ENCODE peak calls at places on chromosomes 13 and 19, in seven cellular contexts. U is HTR-8/SVneo; H is GOT3; M is RCC 7860; P is AG09319; N is CD4-positive, alpha-beta memory T cell; Z is Calu3. K is an unnamed sample.

GRCh38 chr19:13329766-13330165 is 176.5 kb downstream of the CACNA1A start:
- DNase-seq in U (no peak), Z (no peak), M (no peak), H (no peak), P (no peak), N (no peak), K (no peak)

GRCh38 chr13:50893211-50893852 is 16.3 kb upstream of the RNASEH2B start:
- DNase-seq in U (no peak), H (no peak), M (no peak), N (peak; percentile 71), P (no peak), Z (no peak), K (peak; percentile 52)

GRCh38 chr19:36460046-36460445 is 29.3 kb downstream of the ZNF566 start:
- DNase-seq in U (no peak), H (no peak), Z (no peak), M (no peak), P (no peak), N (no peak), K (no peak)

GRCh38 chr19:41116261-41116660 is 2.0 kb downstream of the CYP2F1 start:
- DNase-seq in Z (no peak), M (no peak), H (no peak), P (no peak), U (no peak), N (no peak), K (no peak)

GRCh38 chr13:33349314-33349995 is 63.9 kb upstream of the STARD13 start:
- DNase-seq in Z (peak; percentile 18), N (no peak), M (peak; percentile 10), P (no peak), H (no peak), U (peak; percentile 32), K (no peak)

GRCh38 chr19:55373318-55373992 is 3.2 kb upstream of the TMEM190 start:
- DNase-seq in N (no peak), H (no peak), P (no peak), Z (no peak), M (no peak), U (no peak), K (no peak)

GRCh38 chr13:39559838-39560237 is 43.2 kb downstream of the LHFPL6 start:
- DNase-seq in U (no peak), Z (no peak), M (no peak), P (no peak), N (no peak), H (no peak), K (no peak)

GRCh38 chr13:114311387-114311786 is 2.9 kb upstream of the CHAMP1 start:
- DNase-seq in M (no peak), U (no peak), N (no peak), P (no peak), Z (no peak), H (no peak), K (no peak)

GRCh38 chr13:48066310-48066989 is 28.5 kb downstream of the MED4 start:
- DNase-seq in U (no peak), Z (no peak), M (no peak), N (no peak), H (no peak), P (no peak), K (peak; percentile 62)

GRCh38 chr13:99659234-99659633 is 158.0 kb downstream of the TM9SF2 start:
- DNase-seq in N (no peak), H (no peak), U (no peak), Z (no peak), P (no peak), M (no peak), K (no peak)

GRCh38 chr19:35513231-35513974 is at the start of gene DMKN:
- DNase-seq in H (no peak), P (no peak), U (no peak), Z (peak; percentile 39), N (no peak), M (no peak), K (no peak)

GRCh38 chr13:28138012-28138755 is at the start of gene PAN3:
- DNase-seq in H (peak; percentile 36), M (peak; percentile 61), U (peak; percentile 72), P (peak; percentile 73), N (peak; percentile 92), Z (peak; percentile 87), K (peak; percentile 95)

GRCh38 chr19:56769650-56770049 is 70.9 kb downstream of the PEG3 start:
- DNase-seq in U (no peak), P (no peak), H (no peak), Z (no peak), N (no peak), M (no peak), K (no peak)

GRCh38 chr19:17292301-17293074 is 10.7 kb downstream of the ABHD8 start:
- DNase-seq in M (no peak), N (peak; percentile 84), Z (peak; percentile 87), U (peak; percentile 85), H (peak; percentile 42), P (peak; percentile 59), K (peak; percentile 97)

GRCh38 chr19:57141699-57142098 is 3.3 kb downstream of the ZIM3 start:
- DNase-seq in H (no peak), Z (no peak), U (no peak), P (no peak), M (no peak), N (no peak), K (no peak)

GRCh38 chr19:19444694-19445155 is 39.2 kb downstream of the GATAD2A start:
- DNase-seq in N (no peak), U (no peak), M (peak; percentile 37), P (no peak), H (no peak), Z (no peak), K (no peak)

GRCh38 chr19:21697171-21697570 is 70.2 kb downstream of the ZNF100 start:
- DNase-seq in H (no peak), N (no peak), U (no peak), P (no peak), M (no peak), Z (no peak), K (no peak)

GRCh38 chr19:55212447-55212846 is 3.1 kb upstream of the PTPRH start:
- DNase-seq in M (no peak), H (no peak), U (peak; percentile 33), P (no peak), N (peak; percentile 21), Z (peak; percentile 48), K (peak; percentile 60)

GRCh38 chr19:45973564-45974338 is at the start of gene NOVA2:
- DNase-seq in Z (peak; percentile 39), M (no peak), H (no peak), N (no peak), U (peak; percentile 82), P (no peak), K (peak; percentile 83)

GRCh38 chr19:37594982-37595382 is 306 bp downstream of the ZNF540 start:
- DNase-seq in M (no peak), H (no peak), U (no peak), Z (peak; percentile 49), P (no peak), N (peak; percentile 79), K (no peak)

GRCh38 chr13:46341112-46341711 is 45.8 kb downstream of the RUBCNL start:
- DNase-seq in P (no peak), U (no peak), Z (no peak), M (peak; percentile 62), H (no peak), N (no peak), K (no peak)

GRCh38 chr19:10000171-10000826 is 10.0 kb downstream of the COL5A3 start:
- DNase-seq in P (no peak), H (no peak), M (peak; percentile 18), U (peak; percentile 89), N (peak; percentile 54), Z (peak; percentile 72), K (peak; percentile 66)

GRCh38 chr19:11281336-11282049 is 14.5 kb upstream of the TSPAN16 start:
- DNase-seq in M (no peak), Z (no peak), U (no peak), P (no peak), H (no peak), N (no peak), K (no peak)

GRCh38 chr13:73547239-73547638 is 488.4 kb downstream of the KLF5 start:
- DNase-seq in Z (no peak), N (no peak), M (no peak), P (no peak), U (no peak), H (no peak), K (no peak)

GRCh38 chr13:107238262-107238661 is 670.3 kb upstream of the ARGLU1 start:
- DNase-seq in M (no peak), N (no peak), P (no peak), H (no peak), U (no peak), Z (no peak), K (peak; percentile 14)

GRCh38 chr19:1648156-1648925 is 4.1 kb downstream of the TCF3 start:
- DNase-seq in Z (no peak), N (no peak), P (no peak), U (no peak), M (no peak), H (no peak), K (no peak)

GRCh38 chr13:67383358-67383757 is 153.2 kb upstream of the PCDH9 start:
- DNase-seq in N (no peak), M (no peak), U (no peak), H (no peak), Z (no peak), P (no peak), K (peak; percentile 21)

GRCh38 chr19:10690351-10690781 is 10.9 kb upstream of the QTRT1 start:
- DNase-seq in U (no peak), H (no peak), N (no peak), M (no peak), Z (no peak), P (no peak), K (no peak)

K was measured in NCI-H82.